ENCODE peak calls at places on chromosomes 12 and 14, in four cellular contexts. F, V, U and L are unnamed samples.

GRCh38 chr14:59332727-59333126 is 132.5 kb downstream of the GPR135 start:
- DNase-seq in F (no peak), V (no peak), U (no peak), L (no peak)

GRCh38 chr12:49345048-49345839 is 1.4 kb upstream of the DNAJC22 start:
- DNase-seq in F (no peak), V (peak; percentile 69), U (peak; percentile 79), L (no peak)

GRCh38 chr14:65156568-65157366 is 54.5 kb upstream of the MAX start:
- DNase-seq in F (no peak), V (peak; percentile 80), U (peak; percentile 68), L (no peak)

GRCh38 chr12:47785887-47786661 is 13.0 kb downstream of the SLC48A1 start:
- DNase-seq in F (no peak), V (no peak), U (no peak), L (no peak)

GRCh38 chr14:63725786-63726185 is 2.1 kb downstream of the SGPP1 start:
- DNase-seq in F (no peak), V (no peak), U (peak; percentile 45), L (no peak)

GRCh38 chr12:69497308-69498026 is 27.3 kb downstream of the FRS2 start:
- DNase-seq in F (no peak), V (no peak), U (no peak), L (peak; percentile 37)

GRCh38 chr12:113831016-113831415 is 135.1 kb downstream of the RBM19 start:
- DNase-seq in F (no peak), V (no peak), U (no peak), L (no peak)

GRCh38 chr12:54359762-54360351 is 4.4 kb downstream of the GPR84 start:
- DNase-seq in F (no peak), V (no peak), U (no peak), L (no peak)

GRCh38 chr14:68181395-68182326 is 362.1 kb downstream of the RAD51B start:
- DNase-seq in F (no peak), V (no peak), U (no peak), L (no peak)

GRCh38 chr12:75337905-75338304 is 3.4 kb downstream of the GLIPR1L1 start:
- DNase-seq in F (no peak), V (no peak), U (no peak), L (no peak)

GRCh38 chr12:75329918-75330826 is at the start of gene CAPS2:
- DNase-seq in F (peak; percentile 70), V (peak; percentile 89), U (peak; percentile 70), L (peak; percentile 65)

DNA sequence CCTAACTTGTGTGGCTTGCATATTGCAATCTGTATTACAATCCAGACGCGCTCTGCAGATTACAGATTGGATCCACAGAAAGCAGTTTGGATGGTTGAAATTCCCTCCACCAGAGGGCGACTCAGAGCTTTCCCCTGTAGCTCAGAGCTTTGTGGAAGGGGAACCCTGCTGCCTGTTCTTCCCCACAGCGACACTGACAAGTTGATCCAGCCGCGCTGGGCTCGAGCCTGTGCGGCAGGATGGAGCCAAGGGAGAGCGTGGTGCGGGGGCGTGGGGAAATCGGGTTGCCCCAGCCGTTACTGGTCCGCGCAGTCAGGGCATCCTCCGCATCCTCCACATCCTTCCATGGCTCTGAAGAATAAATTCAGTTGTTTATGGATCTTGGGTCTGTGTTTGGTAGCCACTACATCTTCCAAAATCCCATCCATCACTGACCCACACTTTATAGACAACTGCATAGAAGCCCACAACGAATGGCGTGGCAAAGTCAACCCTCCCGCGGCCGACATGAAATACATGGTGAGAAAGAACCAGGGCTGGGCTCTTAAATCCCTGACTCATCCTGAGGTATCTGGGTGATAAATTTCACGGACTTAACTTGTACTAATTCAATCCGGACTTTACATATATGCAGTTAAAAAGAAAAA is at the start of gene GLIPR1L1:
- DNase-seq in F (peak; percentile 93), V (peak; percentile 91), U (peak; percentile 73), L (peak; percentile 78)
- H3K4me3 ChIP-seq in F (peak within 1 kb of the TSS; percentile 16), V (peak within 1 kb of the TSS; percentile 43), U (no peak within 1 kb of the TSS), L (no peak within 1 kb of the TSS)

GRCh38 chr12:16611146-16611545 is 5.2 kb upstream of the LMO3 start:
- DNase-seq in F (no peak), V (no peak), U (peak; percentile 70), L (no peak)
- H3K4me3 ChIP-seq in F (no peak overlapping the region), V (no peak overlapping the region), U (peak overlapping the region; percentile 77), L (no peak overlapping the region)

GRCh38 chr12:50927766-50928224 is 24.5 kb upstream of the HIGD1C start:
- DNase-seq in F (no peak), V (no peak), U (no peak), L (no peak)

GRCh38 chr12:50925920-50926319 is 26.4 kb upstream of the HIGD1C start:
- DNase-seq in F (no peak), V (no peak), U (no peak), L (no peak)

GRCh38 chr12:50926415-50926814 is 25.9 kb upstream of the HIGD1C start:
- DNase-seq in F (no peak), V (no peak), U (peak; percentile 22), L (no peak)

GRCh38 chr12:50928392-50928791 is 24.0 kb upstream of the HIGD1C start:
- DNase-seq in F (no peak), V (no peak), U (peak; percentile 30), L (no peak)

DNA sequence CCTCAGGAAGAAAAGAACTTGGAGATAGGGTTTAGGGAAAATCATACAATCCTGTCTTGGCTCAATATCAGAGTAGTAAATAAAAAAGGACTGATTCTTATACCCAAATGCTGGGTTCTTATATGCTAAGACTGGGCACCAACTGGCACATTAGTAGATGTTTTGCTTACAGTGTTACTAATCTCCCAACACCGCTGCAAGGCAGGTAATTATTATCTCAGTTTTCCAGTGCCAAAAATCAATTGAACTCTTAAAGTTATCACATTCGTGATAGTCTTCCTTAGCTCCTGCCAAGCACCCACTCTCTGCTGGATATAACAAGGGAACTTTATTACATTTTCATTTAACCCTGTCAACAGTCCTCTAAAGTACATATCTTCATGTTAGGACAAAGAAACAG is 25.0 kb upstream of the HIGD1C start:
- DNase-seq in F (no peak), V (no peak), U (no peak), L (no peak)
- H3K4me3 ChIP-seq in F (no peak overlapping the region), V (peak overlapping the region; percentile 76), U (peak overlapping the region; percentile 82), L (no peak overlapping the region)

GRCh38 chr12:75978677-75979076 is 52.9 kb downstream of the PHLDA1 start:
- DNase-seq in F (no peak), V (no peak), U (no peak), L (no peak)
- H3K4me3 ChIP-seq in F (no peak overlapping the region), V (no peak overlapping the region), U (no peak overlapping the region), L (no peak overlapping the region)

GRCh38 chr14:102063092-102063807 is 23.6 kb downstream of the HSP90AA1 start:
- DNase-seq in F (no peak), V (peak; percentile 88), U (peak; percentile 83), L (peak; percentile 87)

GRCh38 chr14:102063808-102064429 is 22.9 kb downstream of the HSP90AA1 start:
- DNase-seq in F (no peak), V (no peak), U (no peak), L (no peak)

GRCh38 chr14:102071283-102071998 is 15.4 kb downstream of the HSP90AA1 start:
- DNase-seq in F (no peak), V (no peak), U (no peak), L (no peak)

GRCh38 chr14:102066041-102066451 is 20.8 kb downstream of the HSP90AA1 start:
- DNase-seq in F (no peak), V (no peak), U (no peak), L (no peak)
- H3K4me3 ChIP-seq in F (no peak overlapping the region), V (no peak overlapping the region), U (no peak overlapping the region), L (no peak overlapping the region)

GRCh38 chr12:67068204-67068731 is 200.9 kb upstream of the CAND1 start:
- DNase-seq in F (no peak), V (no peak), U (peak; percentile 5), L (no peak)
- H3K4me3 ChIP-seq in F (peak overlapping the region; percentile 75), V (peak overlapping the region; percentile 49), U (peak overlapping the region; percentile 63), L (no peak overlapping the region)

GRCh38 chr12:132581348-132582057 is 28.9 kb downstream of the LRCOL1 start:
- DNase-seq in F (no peak), V (no peak), U (no peak), L (no peak)

GRCh38 chr12:132583311-132583710 is 27.1 kb downstream of the LRCOL1 start:
- DNase-seq in F (no peak), V (no peak), U (no peak), L (no peak)

GRCh38 chr12:132582058-132582420 is 28.3 kb downstream of the LRCOL1 start:
- DNase-seq in F (no peak), V (peak; percentile 80), U (no peak), L (no peak)

GRCh38 chr12:132583736-132584135 is 26.6 kb downstream of the LRCOL1 start:
- DNase-seq in F (no peak), V (no peak), U (no peak), L (no peak)

GRCh38 chr12:132582582-132583279 is 27.7 kb downstream of the LRCOL1 start:
- DNase-seq in F (no peak), V (no peak), U (no peak), L (no peak)
- H3K4me3 ChIP-seq in F (peak overlapping the region; percentile 21), V (peak overlapping the region; percentile 23), U (no peak overlapping the region), L (no peak overlapping the region)

GRCh38 chr12:98058838-98059237 is 456.6 kb upstream of the TMPO start:
- DNase-seq in F (no peak), V (no peak), U (no peak), L (peak; percentile 66)

GRCh38 chr12:98062464-98063245 is 452.7 kb upstream of the TMPO start:
- DNase-seq in F (no peak), V (no peak), U (no peak), L (no peak)

GRCh38 chr12:98059659-98060343 is 455.6 kb upstream of the TMPO start:
- DNase-seq in F (no peak), V (no peak), U (no peak), L (no peak)

GRCh38 chr12:98057701-98058100 is 457.7 kb upstream of the TMPO start:
- DNase-seq in F (no peak), V (no peak), U (no peak), L (no peak)

DNA sequence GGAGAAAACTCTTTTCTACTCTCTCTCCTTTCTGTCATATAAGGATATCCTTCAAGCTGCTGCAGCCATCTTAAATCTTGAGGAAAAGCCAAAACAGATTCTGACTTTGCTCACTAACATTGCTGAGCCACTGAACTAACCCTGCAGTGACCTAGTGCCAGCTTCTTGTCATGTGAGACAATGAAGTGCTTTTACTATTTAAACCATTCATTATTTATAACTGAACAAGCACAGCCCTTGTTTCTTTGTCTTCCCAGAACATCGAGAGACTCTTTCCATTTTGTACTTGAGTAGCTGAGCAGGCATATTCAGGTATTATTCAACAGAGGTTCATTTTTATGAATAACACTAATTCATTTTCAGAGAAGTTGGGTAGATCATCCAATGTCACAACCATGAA is 455.0 kb upstream of the TMPO start:
- DNase-seq in F (no peak), V (no peak), U (no peak), L (no peak)
- H3K4me3 ChIP-seq in F (no peak overlapping the region), V (no peak overlapping the region), U (no peak overlapping the region), L (no peak overlapping the region)

DNA sequence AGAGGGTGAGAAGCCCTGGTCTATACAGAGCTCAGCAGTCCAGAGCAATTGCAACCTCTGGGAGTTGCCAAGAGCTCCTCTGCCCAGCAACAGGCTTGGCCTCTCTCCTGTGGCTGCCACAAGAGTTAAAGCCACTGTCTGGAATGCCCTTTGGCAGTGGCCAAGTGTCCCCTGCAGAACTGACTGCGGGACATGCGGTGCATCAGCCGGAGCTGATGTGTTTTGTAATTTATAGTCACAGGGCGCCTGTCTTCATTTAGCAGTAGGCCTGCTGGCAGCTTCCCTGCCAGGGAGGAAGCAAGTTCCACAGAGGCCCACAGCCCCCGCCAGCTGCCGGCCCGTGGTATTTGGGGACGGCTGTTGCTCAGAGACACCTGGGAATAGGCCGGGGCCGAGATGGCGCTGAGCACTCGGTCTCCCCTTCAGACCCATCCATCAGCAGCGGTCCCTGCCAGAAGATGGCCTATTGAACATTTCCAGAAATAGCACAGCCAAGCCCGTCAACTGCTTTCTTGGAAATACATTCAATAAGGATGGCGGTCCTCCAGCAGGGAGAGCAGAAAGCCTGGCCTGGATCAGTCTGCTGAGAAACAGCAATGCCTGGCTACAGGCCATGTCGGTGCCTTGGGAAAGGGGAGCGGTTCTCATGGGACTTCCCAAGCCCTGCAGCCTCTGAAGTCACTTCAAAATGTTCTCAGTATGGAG is 217.4 kb downstream of the CRADD start:
- DNase-seq in F (no peak), V (peak; percentile 93), U (no peak), L (no peak)
- H3K4me3 ChIP-seq in F (no peak overlapping the region), V (peak overlapping the region; percentile 24), U (no peak overlapping the region), L (no peak overlapping the region)